ENCODE peak calls at places on chromosomes 4 and X, in eight cellular contexts. Y is effector memory CD4-positive, alpha-beta T cell; U is ovary; I is fibroblast of lung; F is left ventricle myocardium inferior; Q is A673; K is H9; E is A549. A is an unnamed sample.

GRCh38 chr4:2472187-2472586 is 3.3 kb downstream of the RNF4 start:
- DNase-seq in Y (no peak), U (no peak), I (peak; percentile 17), F (no peak), Q (no peak), K (no peak), E (no peak), A (no peak)

GRCh38 chrX:57227691-57228090 is 58.8 kb upstream of the FAAH2 start:
- DNase-seq in Y (no peak), U (no peak), I (no peak), F (no peak), Q (no peak), K (peak; percentile 57), E (no peak), A (no peak)

GRCh38 chr4:24878256-24879016 is 34.4 kb downstream of the CCDC149 start:
- DNase-seq in Y (no peak), U (no peak), I (no peak), F (no peak), Q (no peak), K (no peak), E (no peak), A (no peak)

GRCh38 chrX:118698516-118699247 is 28.7 kb upstream of the IL13RA1 start:
- DNase-seq in Y (no peak), U (no peak), I (no peak), F (no peak), Q (no peak), K (no peak), E (no peak), A (no peak)

GRCh38 chr4:185895351-185895750 is 83.4 kb upstream of the SORBS2 start:
- DNase-seq in Y (no peak), U (no peak), I (no peak), F (no peak), Q (no peak), K (no peak), E (no peak), A (no peak)

GRCh38 chrX:68504237-68504636 is 5.4 kb downstream of the YIPF6 start:
- DNase-seq in Y (peak; percentile 24), U (no peak), I (peak; percentile 67), F (no peak), Q (no peak), K (no peak), E (peak; percentile 59), A (no peak)

GRCh38 chrX:3403748-3404147 is 57.3 kb upstream of the MXRA5 start:
- DNase-seq in Y (no peak), U (no peak), I (no peak), F (no peak), Q (no peak), K (no peak), E (no peak), A (no peak)

GRCh38 chr4:83989835-83990234 is 453.9 kb downstream of the GPAT3 start:
- DNase-seq in Y (no peak), U (no peak), I (no peak), F (no peak), Q (no peak), K (no peak), E (no peak), A (no peak)

GRCh38 chr4:3655485-3656429 is 110.4 kb upstream of the ADRA2C start:
- DNase-seq in Y (no peak), U (no peak), I (no peak), F (no peak), Q (peak; percentile 42), K (peak; percentile 57), E (no peak), A (peak; percentile 43)

GRCh38 chrX:79409657-79410056 is 42.5 kb upstream of the ITM2A start:
- DNase-seq in Y (no peak), U (no peak), I (no peak), F (no peak), Q (no peak), K (no peak), E (no peak), A (no peak)

GRCh38 chr4:101835121-101835904 is 44.8 kb downstream of the BANK1 start:
- DNase-seq in Y (no peak), U (no peak), I (peak; percentile 34), F (no peak), Q (peak; percentile 4), K (no peak), E (peak; percentile 69), A (peak; percentile 49)

GRCh38 chr4:52574036-52574435 is 85.1 kb downstream of the USP46 start:
- DNase-seq in Y (no peak), U (no peak), I (no peak), F (no peak), Q (no peak), K (no peak), E (no peak), A (no peak)

DNA sequence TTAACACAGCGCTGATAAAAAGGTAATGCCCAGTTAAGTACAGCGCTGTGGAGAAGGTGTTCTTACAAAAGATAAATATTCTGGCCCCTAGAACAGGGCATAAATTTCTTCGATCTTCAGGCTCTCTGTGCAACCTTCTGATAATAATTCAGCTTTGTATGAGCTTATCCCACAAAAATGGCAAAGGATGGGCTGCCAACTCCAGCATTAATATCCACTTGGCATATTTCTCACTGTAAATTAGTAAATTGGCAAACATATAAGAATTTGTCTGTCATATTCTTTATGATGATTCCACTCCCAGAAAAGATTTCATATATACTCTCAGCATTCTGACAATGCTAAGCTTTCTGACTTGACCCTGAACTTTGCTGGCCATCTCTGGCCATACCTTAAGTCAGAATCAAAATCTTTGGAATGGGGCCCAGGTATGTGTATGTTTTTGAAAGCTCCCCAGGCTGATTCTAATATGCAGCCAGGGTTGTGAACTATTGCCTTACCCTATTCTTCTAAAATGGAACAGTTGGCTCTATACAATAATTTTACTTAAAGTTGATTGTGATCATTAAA is 134.8 kb downstream of the FRYL start:
- DNase-seq in Y (no peak), U (no peak), I (no peak), F (no peak), Q (no peak), K (no peak), E (no peak), A (no peak)
- H3K27ac ChIP-seq in Y (no peak overlapping the region), U (no peak overlapping the region), I (no peak overlapping the region), F (no peak overlapping the region), Q (no peak overlapping the region), K (no peak overlapping the region), E (no peak overlapping the region), A (no peak overlapping the region)

GRCh38 chr4:182174979-182175378 is 68.2 kb upstream of the TENM3 start:
- DNase-seq in Y (no peak), U (no peak), I (no peak), F (no peak), Q (no peak), K (no peak), E (no peak), A (no peak)

GRCh38 chr4:182175788-182176519 is 67.2 kb upstream of the TENM3 start:
- DNase-seq in Y (no peak), U (no peak), I (no peak), F (no peak), Q (no peak), K (no peak), E (peak; percentile 14), A (no peak)

GRCh38 chr4:182170417-182170935 is 72.7 kb upstream of the TENM3 start:
- DNase-seq in Y (no peak), U (no peak), I (no peak), F (no peak), Q (no peak), K (no peak), E (no peak), A (no peak)

DNA sequence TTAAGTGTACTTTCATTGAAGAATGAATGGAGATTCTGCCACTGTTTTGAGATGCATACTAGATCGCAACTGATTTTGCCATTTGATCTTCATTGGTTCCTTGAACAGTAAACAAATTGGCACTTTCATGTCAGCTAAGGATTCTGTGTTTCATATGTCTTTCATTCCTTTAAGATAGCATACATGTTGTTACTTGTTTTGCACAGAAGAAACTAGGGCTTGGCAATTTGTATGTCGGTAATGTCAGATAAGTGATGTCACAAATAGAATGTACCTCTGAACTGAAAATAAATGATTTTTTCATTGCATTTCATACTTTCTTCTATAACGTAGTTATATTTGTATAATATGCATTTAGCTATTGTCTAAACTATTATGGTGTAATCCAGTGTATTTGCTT is 73.2 kb upstream of the TENM3 start:
- DNase-seq in Y (no peak), U (no peak), I (no peak), F (no peak), Q (no peak), K (no peak), E (no peak), A (no peak)
- H3K27ac ChIP-seq in Y (no peak overlapping the region), U (no peak overlapping the region), I (no peak overlapping the region), F (no peak overlapping the region), Q (no peak overlapping the region), K (no peak overlapping the region), E (no peak overlapping the region), A (no peak overlapping the region)

GRCh38 chr4:39621582-39621981 is 17.1 kb downstream of the SMIM14 start:
- DNase-seq in Y (no peak), U (peak; percentile 74), I (peak; percentile 69), F (no peak), Q (peak; percentile 46), K (peak; percentile 44), E (peak; percentile 90), A (peak; percentile 75)

GRCh38 chr4:39620551-39620950 is 18.1 kb downstream of the SMIM14 start:
- DNase-seq in Y (no peak), U (no peak), I (no peak), F (no peak), Q (no peak), K (no peak), E (no peak), A (no peak)

GRCh38 chr4:39616651-39617050 is 22.0 kb downstream of the SMIM14 start:
- DNase-seq in Y (no peak), U (no peak), I (no peak), F (no peak), Q (no peak), K (no peak), E (no peak), A (no peak)

GRCh38 chr4:39614487-39615162 is 24.0 kb downstream of the SMIM14 start:
- DNase-seq in Y (no peak), U (no peak), I (peak; percentile 80), F (no peak), Q (no peak), K (no peak), E (peak; percentile 39), A (no peak)

GRCh38 chr4:39617534-39617933 is 21.1 kb downstream of the SMIM14 start:
- DNase-seq in Y (no peak), U (no peak), I (no peak), F (no peak), Q (no peak), K (no peak), E (no peak), A (no peak)
- H3K27ac ChIP-seq in Y (no peak overlapping the region), U (no peak overlapping the region), I (no peak overlapping the region), F (no peak overlapping the region), Q (no peak overlapping the region), K (no peak overlapping the region), E (peak overlapping the region; percentile 67), A (no peak overlapping the region)

DNA sequence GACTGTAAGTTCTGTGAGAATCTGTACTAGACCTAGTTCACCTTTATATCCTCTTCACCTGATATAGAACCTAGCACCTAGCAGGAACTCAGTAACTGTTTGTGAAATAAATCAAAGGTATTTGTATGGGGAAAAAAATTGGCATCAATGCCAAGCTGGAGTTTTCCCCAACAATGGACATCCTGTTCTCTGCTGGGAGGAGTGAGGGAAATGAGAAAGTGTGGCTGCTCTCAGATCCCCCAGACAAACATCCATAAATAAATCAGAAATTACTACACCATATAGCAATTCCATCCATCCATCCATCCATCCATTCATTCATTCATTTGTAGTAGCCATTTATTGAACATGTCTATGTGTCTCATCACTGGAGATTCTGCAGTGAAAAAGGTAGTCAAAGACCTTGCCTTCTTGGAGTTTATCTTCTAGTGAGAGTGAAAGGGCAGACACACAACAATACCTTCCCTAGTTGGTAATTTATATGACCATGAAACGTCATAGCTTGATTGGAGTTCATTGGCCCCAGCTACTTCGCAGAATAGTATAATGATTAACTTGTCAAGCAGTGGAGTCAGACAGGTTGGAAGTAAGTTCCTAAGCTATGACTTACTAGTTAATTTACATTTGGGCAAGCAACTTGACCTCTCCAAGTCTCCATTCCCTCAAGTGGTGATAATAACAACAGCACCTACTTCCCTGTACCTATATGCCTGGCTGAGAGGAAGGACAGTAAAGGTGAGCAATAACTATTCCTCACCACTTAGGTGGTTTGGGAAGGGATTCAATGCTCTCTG is 98.7 kb upstream of the KIT start:
- DNase-seq in Y (no peak), U (no peak), I (no peak), F (no peak), Q (no peak), K (no peak), E (no peak), A (no peak)
- H3K27ac ChIP-seq in Y (no peak overlapping the region), U (no peak overlapping the region), I (no peak overlapping the region), F (no peak overlapping the region), Q (no peak overlapping the region), K (no peak overlapping the region), E (no peak overlapping the region), A (no peak overlapping the region)